ENCODE peak calls at places on chromosomes 4 and X, in five cellular contexts. C is heart left ventricle, P is pancreas, E is lower lobe of right lung, U is PC-9. V is an unnamed sample.
A peak's percentile ranks its signal among the peaks of the same experiment; 100 is the strongest.

GRCh38 chr4:1385373-1386340 is 20.6 kb downstream of the NKX1-1 start:
- DNase-seq in C (no peak), U (no peak), E (peak; percentile 39), P (peak; percentile 35), V (no peak)

GRCh38 chrX:22758807-22759481 is 240.8 kb upstream of the DDX53 start:
- DNase-seq in U (no peak), E (no peak), P (no peak), C (no peak), V (no peak)

GRCh38 chr4:157265281-157265680 is 44.8 kb downstream of the GRIA2 start:
- DNase-seq in P (no peak), U (no peak), E (no peak), C (no peak), V (no peak)

GRCh38 chr4:88522702-88523324 is 763 bp downstream of the PYURF start:
- DNase-seq in C (peak; percentile 17), E (peak; percentile 71), U (peak; percentile 39), P (peak; percentile 68), V (peak; percentile 30)

GRCh38 chr4:21367567-21367966 is 581.0 kb downstream of the KCNIP4 start:
- DNase-seq in U (no peak), P (no peak), C (no peak), E (no peak), V (no peak)

GRCh38 chr4:147940144-147940543 is 208.3 kb downstream of the ARHGAP10 start:
- DNase-seq in C (no peak), U (no peak), E (no peak), P (no peak), V (no peak)

GRCh38 chr4:15040916-15041463 is 38.7 kb downstream of the CPEB2 start:
- DNase-seq in E (no peak), P (no peak), U (no peak), C (no peak), V (no peak)

GRCh38 chr4:33551244-33551643 is 2693.1 kb downstream of the ARAP2 start:
- DNase-seq in P (no peak), C (no peak), E (no peak), U (no peak), V (no peak)

DNA sequence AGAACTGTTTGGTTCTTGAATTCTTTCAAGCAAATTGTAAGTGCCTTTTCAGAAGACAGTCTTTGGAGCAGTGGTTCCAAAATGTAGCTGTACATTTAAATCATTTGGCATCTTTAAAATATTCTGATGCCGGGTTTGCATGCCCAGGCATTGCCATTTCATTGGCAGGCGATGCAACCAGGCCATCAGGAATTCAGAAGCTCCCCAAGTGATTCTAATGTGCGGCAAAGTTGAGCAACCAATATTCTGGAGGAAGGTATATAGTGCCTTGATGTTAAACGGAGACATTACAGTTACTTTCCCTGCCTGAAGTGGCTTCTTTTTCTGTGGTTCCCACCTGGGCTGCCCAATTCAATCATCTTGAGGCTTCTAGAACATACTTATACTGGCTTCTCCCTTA is 68.8 kb upstream of the PGM2 start:
- DNase-seq in U (no peak), E (no peak), P (no peak), C (no peak), V (peak; percentile 3)
- H3K27ac ChIP-seq in U (no peak overlapping the region), E (peak overlapping the region; percentile 84), P (peak overlapping the region; percentile 31), C (no peak overlapping the region), V (no peak overlapping the region)

DNA sequence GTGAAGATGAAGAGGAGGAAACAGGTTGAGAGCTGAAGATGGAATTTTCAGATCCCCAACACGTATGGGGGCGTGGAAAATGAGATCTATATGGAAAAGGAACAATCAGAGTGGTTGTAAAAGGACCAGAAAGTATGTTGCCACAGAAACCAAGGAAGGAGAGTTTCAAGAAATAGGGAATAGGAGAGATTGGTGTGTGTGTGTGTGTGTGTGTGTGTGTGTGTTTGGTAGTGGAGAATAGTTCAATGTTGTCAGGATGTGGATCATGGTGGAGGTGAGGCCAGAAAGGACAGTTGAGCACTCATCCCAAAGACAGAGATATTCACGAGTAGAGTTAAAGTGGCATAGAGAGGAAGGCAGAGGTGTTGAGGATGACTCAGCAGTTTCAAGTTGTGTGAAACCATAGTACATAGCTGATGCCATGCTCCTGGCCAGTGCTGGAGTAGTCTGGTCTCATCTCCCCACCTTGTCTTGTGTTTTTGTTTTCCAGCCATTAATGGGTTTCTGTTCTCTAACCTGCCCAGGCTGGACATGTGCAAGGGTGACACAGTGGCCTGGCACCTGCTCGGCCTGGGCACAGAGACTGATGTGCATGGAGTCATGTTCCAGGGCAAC is 36.1 kb downstream of the HEPH start:
- DNase-seq in U (no peak), P (no peak), C (no peak), E (no peak), V (no peak)
- H3K27ac ChIP-seq in U (no peak overlapping the region), P (no peak overlapping the region), C (no peak overlapping the region), E (no peak overlapping the region), V (no peak overlapping the region)

GRCh38 chr4:169906821-169907220 is 119.4 kb downstream of the MFAP3L start:
- DNase-seq in P (no peak), E (no peak), U (no peak), C (no peak), V (no peak)

GRCh38 chr4:169906104-169906503 is 120.1 kb downstream of the MFAP3L start:
- DNase-seq in U (no peak), C (no peak), P (no peak), E (no peak), V (no peak)

GRCh38 chr4:169899295-169899694 is 126.9 kb downstream of the MFAP3L start:
- DNase-seq in E (no peak), U (peak; percentile 57), C (no peak), P (no peak), V (no peak)

GRCh38 chr4:169900241-169900845 is 125.9 kb downstream of the MFAP3L start:
- DNase-seq in P (no peak), U (no peak), C (no peak), E (no peak), V (no peak)

DNA sequence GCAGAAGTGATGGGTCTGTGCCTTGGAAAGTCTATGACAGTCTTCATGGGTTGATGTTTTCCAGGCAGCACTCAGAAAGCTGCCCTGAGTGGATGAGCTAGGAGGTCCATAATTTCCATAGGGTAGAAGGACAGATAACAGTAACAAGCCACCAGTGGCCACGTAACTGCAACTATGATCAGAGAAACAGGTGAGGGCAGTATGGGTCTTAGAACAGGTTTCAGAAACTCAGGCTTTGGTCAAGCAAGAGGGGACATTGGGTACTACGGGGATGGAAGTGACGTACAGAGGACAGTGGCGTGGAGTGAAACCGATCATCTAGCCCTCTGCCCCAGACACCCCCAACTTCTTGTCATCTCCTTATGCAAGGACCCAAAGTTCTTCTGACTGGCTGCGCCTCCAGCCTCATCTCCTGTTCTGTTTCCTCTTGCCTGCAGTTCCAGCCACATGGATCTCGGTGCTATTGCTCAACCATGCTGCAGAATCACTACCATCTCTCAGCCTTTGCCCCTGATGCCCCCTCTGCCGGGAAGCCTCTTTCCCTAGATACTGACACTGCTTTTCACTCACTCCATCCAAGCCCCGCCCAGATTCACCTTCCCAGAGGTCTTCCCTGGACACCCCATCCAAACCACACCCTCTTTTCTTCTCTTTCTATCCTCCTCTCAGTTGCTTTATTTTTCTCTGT is 123.4 kb downstream of the MFAP3L start:
- DNase-seq in E (no peak), P (no peak), C (no peak), U (no peak), V (no peak)
- H3K27ac ChIP-seq in E (no peak overlapping the region), P (no peak overlapping the region), C (no peak overlapping the region), U (no peak overlapping the region), V (no peak overlapping the region)

DNA sequence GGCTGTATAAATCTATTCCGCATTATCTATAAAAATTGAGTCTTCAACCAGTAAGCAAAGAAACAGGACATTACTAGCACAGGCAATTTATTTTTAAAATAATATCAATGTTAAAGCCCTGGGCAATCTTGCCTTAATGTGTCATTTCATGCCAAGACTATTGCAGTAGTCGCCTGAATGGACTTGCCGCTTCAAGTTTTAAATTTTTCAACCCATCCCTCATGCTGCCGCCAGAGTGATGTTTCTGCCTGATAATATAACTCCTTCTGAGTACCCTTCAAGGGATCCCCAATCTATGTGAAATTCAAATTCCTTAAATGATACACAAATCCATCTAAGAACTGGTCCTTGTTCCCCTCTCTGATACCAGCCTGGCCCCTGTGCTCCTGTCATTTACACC is 66.9 kb downstream of the PRSS12 start:
- DNase-seq in C (no peak), E (no peak), P (no peak), U (no peak), V (no peak)
- H3K27ac ChIP-seq in C (no peak overlapping the region), E (no peak overlapping the region), P (no peak overlapping the region), U (no peak overlapping the region), V (no peak overlapping the region)

V was measured in substantia nigra.